ENCODE peak calls at places on chromosomes 12 and 14, in seven cellular contexts. E, P, X, A, W, R and J are unnamed samples.

GRCh38 chr14:73787760-73788508 is 63.7 kb upstream of the PTGR2 start:
- DNase-seq in A (no peak), E (no peak), W (peak; percentile 54), R (no peak), P (no peak), X (no peak), J (peak; percentile 60)

GRCh38 chr14:98984719-98985041 is 287.3 kb downstream of the BCL11B start:
- DNase-seq in W (peak; percentile 97), E (no peak), P (no peak), A (no peak), R (no peak), X (no peak), J (no peak)

GRCh38 chr12:114936148-114937099 is 252.4 kb upstream of the TBX3 start:
- DNase-seq in E (no peak), P (no peak), A (no peak), R (no peak), X (peak; percentile 7), W (no peak), J (peak; percentile 32)

GRCh38 chr14:74658535-74659130 is 46.6 kb upstream of the LTBP2 start:
- DNase-seq in A (no peak), P (no peak), R (no peak), E (no peak), W (no peak), X (no peak), J (peak; percentile 56)

GRCh38 chr14:65134651-65135579 is 32.6 kb upstream of the MAX start:
- DNase-seq in R (no peak), X (peak; percentile 48), P (no peak), A (no peak), W (no peak), E (no peak), J (no peak)

GRCh38 chr12:6703631-6704030 is 3.0 kb upstream of the PIANP start:
- DNase-seq in W (no peak), X (no peak), R (no peak), E (no peak), P (no peak), A (no peak), J (peak; percentile 12)

GRCh38 chr12:2382391-2383155 is 329.8 kb downstream of the CACNA1C start:
- DNase-seq in P (no peak), W (no peak), X (no peak), R (no peak), E (no peak), A (no peak), J (peak; percentile 36)

GRCh38 chr12:48767047-48767446 is 21.8 kb downstream of the ADCY6 start:
- DNase-seq in A (no peak), R (no peak), W (no peak), E (no peak), P (no peak), X (no peak), J (no peak)

GRCh38 chr14:79246200-79246599 is 965.1 kb downstream of the DIO2 start:
- DNase-seq in P (no peak), W (no peak), A (no peak), X (no peak), E (no peak), R (no peak), J (no peak)

GRCh38 chr12:104742551-104742961 is 215.5 kb downstream of the SLC41A2 start:
- DNase-seq in E (no peak), A (no peak), X (peak; percentile 70), W (no peak), R (no peak), P (no peak), J (no peak)

GRCh38 chr14:76050797-76051392 is 65.3 kb downstream of the IFT43 start:
- DNase-seq in W (peak; percentile 67), X (peak; percentile 25), R (peak; percentile 64), E (peak; percentile 40), P (peak; percentile 21), A (peak; percentile 41), J (peak; percentile 76)

GRCh38 chr14:32202468-32202865 is 602 bp downstream of the RNU6-8 start:
- DNase-seq in A (no peak), P (no peak), R (no peak), E (no peak), X (no peak), W (peak; percentile 34), J (no peak)

GRCh38 chr12:65162609-65163008 is 6.8 kb upstream of the LEMD3 start:
- DNase-seq in W (no peak), R (no peak), X (no peak), P (no peak), E (no peak), A (no peak), J (no peak)

GRCh38 chr12:27274706-27275105 is 30.6 kb downstream of the STK38L start:
- DNase-seq in P (no peak), X (no peak), A (no peak), W (no peak), R (no peak), E (no peak), J (peak; percentile 37)

GRCh38 chr14:60981626-60982455 is 796 bp downstream of the SLC38A6 start:
- DNase-seq in X (no peak), A (no peak), W (peak; percentile 17), R (peak; percentile 26), P (peak; percentile 5), E (no peak), J (peak; percentile 22)

GRCh38 chr12:124687695-124688301 is 120.4 kb upstream of the NCOR2 start:
- DNase-seq in A (no peak), W (peak; percentile 18), R (no peak), P (no peak), X (peak; percentile 21), E (no peak), J (no peak)

GRCh38 chr12:31232361-31232965 is 93.5 kb downstream of the SINHCAF start:
- DNase-seq in E (no peak), P (no peak), X (no peak), W (no peak), R (no peak), A (no peak), J (no peak)

GRCh38 chr12:4789776-4790175 is 69.6 kb downstream of the GALNT8 start:
- DNase-seq in X (no peak), P (no peak), R (no peak), E (no peak), A (no peak), W (no peak), J (no peak)

GRCh38 chr12:79692860-79693605 is 2.3 kb upstream of the PAWR start:
- DNase-seq in P (no peak), R (no peak), W (no peak), E (no peak), X (no peak), A (no peak), J (no peak)

GRCh38 chr12:49553512-49554088 is 14.3 kb downstream of the MCRS1 start:
- DNase-seq in W (peak; percentile 73), A (no peak), X (no peak), R (no peak), P (no peak), E (peak; percentile 54), J (no peak)

GRCh38 chr14:64696355-64696844 is 7.8 kb upstream of the PLEKHG3 start:
- DNase-seq in A (no peak), E (no peak), W (peak; percentile 15), P (no peak), R (no peak), X (peak; percentile 85), J (no peak)

GRCh38 chr12:117042171-117042809 is 56.9 kb downstream of the TESC start:
- DNase-seq in W (no peak), E (no peak), R (peak; percentile 27), A (no peak), X (no peak), P (no peak), J (peak; percentile 69)

GRCh38 chr12:131189781-131190180 is 236.1 kb downstream of the ADGRD1 start:
- DNase-seq in P (no peak), E (no peak), A (no peak), W (no peak), R (no peak), X (peak; percentile 18), J (no peak)

DNA sequence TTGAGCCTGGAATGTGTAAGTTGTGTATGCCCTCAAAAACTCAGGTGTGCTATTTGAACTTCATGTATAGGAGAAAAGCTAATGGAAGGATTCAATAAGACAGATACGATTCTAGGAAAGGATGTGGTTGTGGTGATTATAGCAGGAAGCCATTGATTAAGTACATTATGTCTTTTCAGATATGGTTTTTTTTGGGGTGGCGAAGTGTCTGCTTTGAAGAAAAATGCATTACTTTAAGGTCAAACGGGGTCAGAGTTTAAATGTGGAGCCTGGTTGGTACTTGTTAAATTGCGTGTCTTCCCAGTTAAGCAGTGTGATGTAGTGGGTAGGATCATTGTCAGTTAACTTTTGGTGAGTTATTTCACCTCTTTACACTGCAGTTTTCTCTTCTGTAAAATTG is 13.0 kb upstream of the NUP107 start:
- DNase-seq in X (no peak), A (no peak), E (no peak), W (peak; percentile 90), P (no peak), R (no peak), J (no peak)
- H3K4me1 ChIP-seq in X (no peaks in the 10 kb centered on the region), A (no peaks in the 10 kb centered on the region), E (no peaks in the 10 kb centered on the region), W (peaks cover 38% of the 10 kb centered on the region), P (no peaks in the 10 kb centered on the region), R (peaks cover 14% of the 10 kb centered on the region), J (no peaks in the 10 kb centered on the region)

GRCh38 chr14:69260246-69260978 is 454 bp downstream of the GALNT16 start:
- DNase-seq in W (no peak), A (no peak), R (peak; percentile 7), X (peak; percentile 35), P (no peak), E (no peak), J (peak; percentile 19)

GRCh38 chr14:69260979-69261605 is 1.1 kb downstream of the GALNT16 start:
- DNase-seq in A (no peak), R (peak; percentile 48), P (no peak), X (peak; percentile 47), E (no peak), W (peak; percentile 33), J (peak; percentile 51)

GRCh38 chr14:69259531-69260245 is at the start of gene GALNT16:
- DNase-seq in E (no peak), P (no peak), W (no peak), R (peak; percentile 44), A (no peak), X (peak; percentile 42), J (peak; percentile 82)

GRCh38 chr14:69261761-69262331 is 1.9 kb downstream of the GALNT16 start:
- DNase-seq in P (no peak), A (no peak), E (no peak), X (no peak), W (no peak), R (no peak), J (no peak)

GRCh38 chr14:69259176-69259530 is 805 bp upstream of the GALNT16 start:
- DNase-seq in X (no peak), R (no peak), E (no peak), W (no peak), P (no peak), A (no peak), J (no peak)
- H3K27me3 ChIP-seq in X (no peaks in the 10 kb centered on the region), R (peaks cover 19% of the 10 kb centered on the region), E (peaks cover 40% of the 10 kb centered on the region), W (peaks cover 22% of the 10 kb centered on the region), P (peaks cover 22% of the 10 kb centered on the region), A (no peaks in the 10 kb centered on the region), J (peaks cover 32% of the 10 kb centered on the region)

DNA sequence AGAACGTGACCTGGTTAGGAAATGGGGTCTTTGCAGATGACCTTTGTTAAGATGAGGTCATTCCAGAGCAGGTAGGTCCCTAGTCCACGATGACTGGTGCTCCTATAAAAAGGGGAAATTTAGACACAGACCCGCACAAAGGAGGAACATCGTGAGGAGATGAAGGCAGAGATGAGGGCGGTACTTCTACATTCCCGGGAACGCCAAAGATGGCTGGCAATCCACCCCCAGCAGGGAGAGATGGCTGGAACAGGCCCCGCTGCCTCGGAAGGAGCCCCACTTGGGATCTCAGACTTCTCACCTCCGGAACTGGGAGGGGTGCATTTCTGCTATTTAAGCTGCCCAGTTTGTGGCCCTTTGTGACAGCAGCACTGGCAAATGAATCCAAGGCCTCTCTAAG is 85.0 kb downstream of the ITPK1 start:
- DNase-seq in E (no peak), A (no peak), W (no peak), X (no peak), R (no peak), P (no peak), J (no peak)
- H3K4me1 ChIP-seq in E (peaks cover 25% of the 10 kb centered on the region), A (peaks cover 3% of the 10 kb centered on the region), W (peaks cover 26% of the 10 kb centered on the region), X (peaks cover 10% of the 10 kb centered on the region), R (peaks cover 60% of the 10 kb centered on the region), P (peaks cover 31% of the 10 kb centered on the region), J (peaks cover 23% of the 10 kb centered on the region)

GRCh38 chr14:104681689-104682074 is 7.7 kb upstream of the INF2 start:
- DNase-seq in E (peak; percentile 71), A (peak; percentile 84), P (no peak), X (peak; percentile 57), W (no peak), R (peak; percentile 82), J (peak; percentile 80)
- H3K27me3 ChIP-seq in E (no peaks in the 10 kb centered on the region), A (no peaks in the 10 kb centered on the region), P (no peaks in the 10 kb centered on the region), X (no peaks in the 10 kb centered on the region), W (no peaks in the 10 kb centered on the region), R (no peaks in the 10 kb centered on the region), J (no peaks in the 10 kb centered on the region)